ENCODE peak calls at places on chromosome 20, in six cellular contexts. One of them, this sample, is unnamed.

GRCh38 chr20:41078329-41078728 is 49.7 kb downstream of the TOP1 start:
- DNase-seq in effector CD4-positive, alpha-beta T cell: no peak
- DNase-seq in brain microvascular endothelial cell: peak; percentile 62
- DNase-seq in AG10803: peak; percentile 65
- DNase-seq in GM20000: peak; percentile 10
- DNase-seq in HL-60: no peak
- DNase-seq in this sample: no peak

GRCh38 chr20:52439385-52439784 is 247.8 kb upstream of the ZFP64 start:
- DNase-seq in AG10803: no peak
- DNase-seq in effector CD4-positive, alpha-beta T cell: no peak
- DNase-seq in GM20000: no peak
- DNase-seq in HL-60: no peak
- DNase-seq in brain microvascular endothelial cell: no peak
- DNase-seq in this sample: no peak

GRCh38 chr20:1820137-1821074 is 74.8 kb upstream of the SIRPA start:
- DNase-seq in GM20000: no peak
- DNase-seq in effector CD4-positive, alpha-beta T cell: no peak
- DNase-seq in HL-60: no peak
- DNase-seq in brain microvascular endothelial cell: peak; percentile 54
- DNase-seq in AG10803: peak; percentile 80
- DNase-seq in this sample: no peak

GRCh38 chr20:37651932-37652331 is 41.9 kb upstream of the CTNNBL1 start:
- DNase-seq in effector CD4-positive, alpha-beta T cell: no peak
- DNase-seq in HL-60: no peak
- DNase-seq in AG10803: no peak
- DNase-seq in GM20000: peak; percentile 26
- DNase-seq in brain microvascular endothelial cell: no peak
- DNase-seq in this sample: no peak

GRCh38 chr20:57425150-57426013 is 34.2 kb downstream of the RBM38 start:
- DNase-seq in GM20000: no peak
- DNase-seq in effector CD4-positive, alpha-beta T cell: no peak
- DNase-seq in brain microvascular endothelial cell: no peak
- DNase-seq in HL-60: peak; percentile 92
- DNase-seq in AG10803: no peak
- DNase-seq in this sample: no peak

GRCh38 chr20:32010666-32011065 is 428 bp downstream of the CCM2L start:
- DNase-seq in AG10803: no peak
- DNase-seq in brain microvascular endothelial cell: no peak
- DNase-seq in effector CD4-positive, alpha-beta T cell: no peak
- DNase-seq in HL-60: no peak
- DNase-seq in GM20000: no peak
- DNase-seq in this sample: no peak

GRCh38 chr20:4835244-4836177 is 113.8 kb downstream of the PRND start:
- DNase-seq in effector CD4-positive, alpha-beta T cell: no peak
- DNase-seq in brain microvascular endothelial cell: no peak
- DNase-seq in HL-60: no peak
- DNase-seq in GM20000: no peak
- DNase-seq in AG10803: peak; percentile 58
- DNase-seq in this sample: no peak

GRCh38 chr20:61812771-61813485 is 252.8 kb downstream of the TAF4 start:
- DNase-seq in brain microvascular endothelial cell: no peak
- DNase-seq in HL-60: no peak
- DNase-seq in AG10803: no peak
- DNase-seq in GM20000: no peak
- DNase-seq in effector CD4-positive, alpha-beta T cell: no peak
- DNase-seq in this sample: no peak

GRCh38 chr20:13819885-13820645 is 35.2 kb downstream of the NDUFAF5 start:
- DNase-seq in HL-60: peak; percentile 35
- DNase-seq in brain microvascular endothelial cell: no peak
- DNase-seq in AG10803: peak; percentile 67
- DNase-seq in effector CD4-positive, alpha-beta T cell: no peak
- DNase-seq in GM20000: peak; percentile 58
- DNase-seq in this sample: no peak

GRCh38 chr20:34579936-34580587 is 21.5 kb downstream of the MAP1LC3A start:
- DNase-seq in GM20000: peak; percentile 38
- DNase-seq in AG10803: peak; percentile 49
- DNase-seq in HL-60: peak; percentile 18
- DNase-seq in effector CD4-positive, alpha-beta T cell: no peak
- DNase-seq in brain microvascular endothelial cell: no peak
- DNase-seq in this sample: no peak

GRCh38 chr20:58084566-58084965 is 143.9 kb downstream of the ANKRD60 start:
- DNase-seq in effector CD4-positive, alpha-beta T cell: no peak
- DNase-seq in HL-60: no peak
- DNase-seq in GM20000: no peak
- DNase-seq in brain microvascular endothelial cell: no peak
- DNase-seq in AG10803: no peak
- DNase-seq in this sample: no peak

GRCh38 chr20:688809-689208 is 13.2 kb upstream of the SCRT2 start:
- DNase-seq in effector CD4-positive, alpha-beta T cell: no peak
- DNase-seq in brain microvascular endothelial cell: peak; percentile 16
- DNase-seq in AG10803: no peak
- DNase-seq in GM20000: no peak
- DNase-seq in HL-60: no peak
- DNase-seq in this sample: no peak

GRCh38 chr20:50652702-50653294 is 38.5 kb downstream of the RIPOR3 start:
- DNase-seq in HL-60: peak; percentile 47
- DNase-seq in brain microvascular endothelial cell: peak; percentile 73
- DNase-seq in GM20000: no peak
- DNase-seq in AG10803: no peak
- DNase-seq in effector CD4-positive, alpha-beta T cell: no peak
- DNase-seq in this sample: no peak

GRCh38 chr20:63619505-63619904 is 7.4 kb downstream of the GMEB2 start:
- DNase-seq in AG10803: no peak
- DNase-seq in brain microvascular endothelial cell: no peak
- DNase-seq in effector CD4-positive, alpha-beta T cell: no peak
- DNase-seq in HL-60: no peak
- DNase-seq in GM20000: no peak
- DNase-seq in this sample: no peak

GRCh38 chr20:19907326-19908056 is 109.7 kb upstream of the NAA20 start:
- DNase-seq in AG10803: no peak
- DNase-seq in GM20000: no peak
- DNase-seq in brain microvascular endothelial cell: no peak
- DNase-seq in HL-60: no peak
- DNase-seq in effector CD4-positive, alpha-beta T cell: no peak
- DNase-seq in this sample: no peak

GRCh38 chr20:51639206-51639832 is 96.8 kb upstream of the NFATC2 start:
- DNase-seq in AG10803: peak; percentile 49
- DNase-seq in brain microvascular endothelial cell: peak; percentile 76
- DNase-seq in effector CD4-positive, alpha-beta T cell: peak; percentile 27
- DNase-seq in GM20000: peak; percentile 56
- DNase-seq in HL-60: peak; percentile 21
- DNase-seq in this sample: no peak

GRCh38 chr20:52210037-52210990 is 18.7 kb upstream of the ZFP64 start:
- DNase-seq in HL-60: no peak
- DNase-seq in effector CD4-positive, alpha-beta T cell: no peak
- DNase-seq in brain microvascular endothelial cell: no peak
- DNase-seq in GM20000: no peak
- DNase-seq in AG10803: no peak
- DNase-seq in this sample: no peak

GRCh38 chr20:2756056-2756611 is 44.3 kb downstream of the CPXM1 start:
- DNase-seq in AG10803: peak; percentile 35
- DNase-seq in GM20000: no peak
- DNase-seq in effector CD4-positive, alpha-beta T cell: no peak
- DNase-seq in brain microvascular endothelial cell: peak; percentile 40
- DNase-seq in HL-60: no peak
- DNase-seq in this sample: no peak

GRCh38 chr20:36848078-36848660 is 27.8 kb upstream of the TLDC2 start:
- DNase-seq in effector CD4-positive, alpha-beta T cell: no peak
- DNase-seq in AG10803: peak; percentile 87
- DNase-seq in HL-60: no peak
- DNase-seq in brain microvascular endothelial cell: peak; percentile 91
- DNase-seq in GM20000: no peak
- DNase-seq in this sample: peak; percentile 35

GRCh38 chr20:11120451-11120850 is 446.7 kb upstream of the JAG1 start:
- DNase-seq in HL-60: no peak
- DNase-seq in AG10803: no peak
- DNase-seq in GM20000: no peak
- DNase-seq in brain microvascular endothelial cell: no peak
- DNase-seq in effector CD4-positive, alpha-beta T cell: no peak
- DNase-seq in this sample: no peak

GRCh38 chr20:40524071-40524470 is 165.0 kb downstream of the MAFB start:
- DNase-seq in HL-60: no peak
- DNase-seq in effector CD4-positive, alpha-beta T cell: no peak
- DNase-seq in brain microvascular endothelial cell: no peak
- DNase-seq in GM20000: no peak
- DNase-seq in AG10803: no peak
- DNase-seq in this sample: no peak

GRCh38 chr20:42366626-42367025 is 748.4 kb upstream of the CHD6 start:
- DNase-seq in AG10803: no peak
- DNase-seq in GM20000: no peak
- DNase-seq in brain microvascular endothelial cell: no peak
- DNase-seq in HL-60: no peak
- DNase-seq in effector CD4-positive, alpha-beta T cell: no peak
- DNase-seq in this sample: no peak

GRCh38 chr20:24502184-24502583 is 32.8 kb downstream of the SYNDIG1 start:
- DNase-seq in HL-60: no peak
- DNase-seq in AG10803: peak; percentile 90
- DNase-seq in GM20000: no peak
- DNase-seq in brain microvascular endothelial cell: peak; percentile 62
- DNase-seq in effector CD4-positive, alpha-beta T cell: no peak
- DNase-seq in this sample: peak; percentile 89

GRCh38 chr20:58518896-58519593 is 3.8 kb upstream of the APCDD1L start:
- DNase-seq in AG10803: no peak
- DNase-seq in brain microvascular endothelial cell: no peak
- DNase-seq in effector CD4-positive, alpha-beta T cell: no peak
- DNase-seq in GM20000: no peak
- DNase-seq in HL-60: no peak
- DNase-seq in this sample: no peak

GRCh38 chr20:45459606-45460005 is 9.9 kb upstream of the WFDC2 start:
- DNase-seq in HL-60: no peak
- DNase-seq in AG10803: peak; percentile 8
- DNase-seq in GM20000: no peak
- DNase-seq in effector CD4-positive, alpha-beta T cell: no peak
- DNase-seq in brain microvascular endothelial cell: no peak
- DNase-seq in this sample: no peak

GRCh38 chr20:63693079-63693974 is 3.1 kb upstream of the TNFRSF6B start:
- DNase-seq in effector CD4-positive, alpha-beta T cell: no peak
- DNase-seq in GM20000: no peak
- DNase-seq in AG10803: no peak
- DNase-seq in HL-60: no peak
- DNase-seq in brain microvascular endothelial cell: no peak
- DNase-seq in this sample: no peak

GRCh38 chr20:54266844-54267243 is 59.0 kb downstream of the PFDN4 start:
- DNase-seq in brain microvascular endothelial cell: no peak
- DNase-seq in HL-60: no peak
- DNase-seq in AG10803: no peak
- DNase-seq in effector CD4-positive, alpha-beta T cell: no peak
- DNase-seq in GM20000: no peak
- DNase-seq in this sample: no peak